ENCODE peak calls at places on chromosomes 4 and X, in four cellular contexts. O, U, L and F are unnamed samples.

GRCh38 chr4:163895369-163896005 is 401.0 kb downstream of the TMA16 start:
- DNase-seq in O (no peak), U (no peak), L (no peak), F (no peak)

GRCh38 chr4:173505924-173506779 is 23.9 kb downstream of the HAND2 start:
- DNase-seq in O (peak; percentile 61), U (no peak), L (peak; percentile 78), F (peak; percentile 17)

GRCh38 chr4:140071806-140072205 is 82.2 kb downstream of the MAML3 start:
- DNase-seq in O (no peak), U (no peak), L (no peak), F (no peak)

GRCh38 chrX:2391869-2392606 is 108.7 kb downstream of the DHRSX start:
- DNase-seq in O (peak; percentile 81), U (no peak), L (no peak), F (no peak)

GRCh38 chr4:174930895-174931294 is 12.7 kb downstream of the ADAM29 start:
- DNase-seq in O (no peak), U (no peak), L (no peak), F (no peak)

GRCh38 chrX:3567681-3568080 is 145.8 kb downstream of the PRKX start:
- DNase-seq in O (no peak), U (no peak), L (no peak), F (no peak)

GRCh38 chr4:155161357-155161756 is 47.1 kb upstream of the NPY2R start:
- DNase-seq in O (no peak), U (no peak), L (no peak), F (no peak)

GRCh38 chr4:101660607-101661006 is 129.9 kb upstream of the BANK1 start:
- DNase-seq in O (no peak), U (no peak), L (no peak), F (no peak)

GRCh38 chrX:11352296-11352741 is 59.1 kb downstream of the AMELX start:
- DNase-seq in O (no peak), U (no peak), L (no peak), F (peak; percentile 82)

GRCh38 chr4:88208146-88208545 is 49.7 kb upstream of the ABCG2 start:
- DNase-seq in O (no peak), U (no peak), L (no peak), F (no peak)

GRCh38 chr4:167775374-167775773 is 317.0 kb upstream of the ANXA10 start:
- DNase-seq in O (no peak), U (no peak), L (no peak), F (no peak)

GRCh38 chrX:24231169-24231568 is 81.6 kb downstream of the ZFX start:
- DNase-seq in O (peak; percentile 76), U (no peak), L (no peak), F (no peak)

GRCh38 chr4:110087116-110087708 is 111.2 kb downstream of the ELOVL6 start:
- DNase-seq in O (peak; percentile 11), U (no peak), L (no peak), F (peak; percentile 45)

GRCh38 chr4:26807330-26807729 is 53.3 kb upstream of the STIM2 start:
- DNase-seq in O (no peak), U (no peak), L (no peak), F (no peak)

GRCh38 chr4:47120783-47121182 is 89.4 kb downstream of the GABRB1 start:
- DNase-seq in O (no peak), U (no peak), L (no peak), F (no peak)

GRCh38 chrX:153668423-153669173 is 5.0 kb downstream of the PNCK start:
- DNase-seq in O (no peak), U (peak; percentile 61), L (no peak), F (no peak)

GRCh38 chr4:14111730-14112171 is 484.2 kb upstream of the BOD1L1 start:
- DNase-seq in O (no peak), U (no peak), L (no peak), F (peak; percentile 22)

GRCh38 chrX:154114652-154115051 is 17.1 kb upstream of the MECP2 start:
- DNase-seq in O (no peak), U (no peak), L (no peak), F (no peak)

GRCh38 chrX:68719181-68719903 is 71.9 kb downstream of the STARD8 start:
- DNase-seq in O (no peak), U (no peak), L (no peak), F (no peak)

GRCh38 chr4:134505511-134505910 is 303.9 kb upstream of the PABPC4L start:
- DNase-seq in O (no peak), U (no peak), L (no peak), F (no peak)

GRCh38 chr4:29326816-29327215 is 1393.4 kb upstream of the PCDH7 start:
- DNase-seq in O (no peak), U (no peak), L (no peak), F (no peak)

GRCh38 chr4:179989975-179990374 is 2253.2 kb upstream of the TENM3 start:
- DNase-seq in O (no peak), U (no peak), L (no peak), F (no peak)

GRCh38 chr4:122777846-122778501 is 45.5 kb downstream of the BBS12 start:
- DNase-seq in O (no peak), U (no peak), L (no peak), F (no peak)

GRCh38 chr4:118712872-118713271 is 27.7 kb downstream of the METTL14 start:
- DNase-seq in O (no peak), U (no peak), L (no peak), F (no peak)

GRCh38 chrX:105553118-105553517 is 269.2 kb upstream of the NRK start:
- DNase-seq in O (no peak), U (no peak), L (no peak), F (no peak)

GRCh38 chr4:53055274-53055673 is 193.2 kb downstream of the RASL11B start:
- DNase-seq in O (peak; percentile 7), U (no peak), L (no peak), F (no peak)

GRCh38 chr4:119656986-119657635 is 28.5 kb upstream of the PDE5A start:
- DNase-seq in O (peak; percentile 15), U (no peak), L (no peak), F (no peak)

GRCh38 chrX:123960956-123961267 is 594 bp upstream of the STAG2 start:
- DNase-seq in O (no peak), U (no peak), L (no peak), F (no peak)

GRCh38 chrX:38095971-38096529 is 89.7 kb downstream of the SYTL5 start:
- DNase-seq in O (no peak), U (no peak), L (no peak), F (no peak)

DNA sequence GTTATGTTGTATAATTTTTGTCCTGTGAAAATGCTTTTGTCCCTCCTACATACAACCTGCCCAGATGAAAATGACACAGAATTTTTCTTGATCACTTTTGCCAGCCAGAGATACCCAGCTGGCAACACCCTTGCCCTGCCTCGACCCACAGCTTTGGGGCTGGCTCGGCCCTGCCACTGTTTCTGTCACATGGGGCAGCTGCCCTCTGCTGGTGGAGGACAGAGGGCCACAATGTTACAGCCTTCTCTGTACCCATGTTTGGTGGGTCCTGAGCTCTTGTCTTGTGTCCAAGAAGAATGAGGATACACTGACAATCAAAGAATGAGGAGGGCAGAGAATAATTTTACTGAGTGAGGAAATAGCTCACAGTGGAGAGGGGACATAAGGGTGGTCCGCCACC is 31.1 kb downstream of the BMP15 start:
- DNase-seq in O (peak; percentile 5), U (no peak), L (peak; percentile 54), F (no peak)
- TF ChIP-seq CTCF in O (no peak), U (no peak), L (peak; percentile 18), F (peak; percentile 39)

DNA sequence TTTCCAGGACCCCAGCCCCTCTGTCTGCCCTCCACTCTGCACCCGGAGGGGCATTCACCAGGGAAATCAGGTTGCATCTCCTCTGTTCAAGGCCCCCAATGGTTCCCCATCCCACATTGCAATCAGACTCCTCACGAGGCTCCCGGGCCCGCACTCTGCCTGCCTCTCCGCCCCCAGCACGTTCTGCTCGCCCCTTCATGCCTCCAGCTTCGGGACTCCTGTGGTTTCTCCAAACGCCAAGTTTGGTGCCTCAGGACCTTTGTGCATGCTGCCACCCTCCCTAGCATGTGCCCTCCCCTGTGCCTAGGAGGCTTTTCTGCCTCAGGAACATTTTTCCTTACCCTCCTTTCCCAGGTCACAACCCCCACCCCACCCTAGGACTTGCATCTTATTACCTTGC is 183.6 kb upstream of the PSAPL1 start:
- DNase-seq in O (no peak), U (no peak), L (no peak), F (no peak)
- H3K4me3 ChIP-seq in O (no peak overlapping the region), U (no peak overlapping the region), L (no peak overlapping the region), F (no peak overlapping the region)

GRCh38 chrX:63128509-63128908 is 222.6 kb downstream of the SPIN4 start:
- DNase-seq in O (no peak), U (no peak), L (no peak), F (no peak)
- TF ChIP-seq CTCF in O (peak; percentile 9), U (no peak), L (peak; percentile 41), F (peak; percentile 44)

GRCh38 chrX:134512566-134512965 is 52.6 kb downstream of the HPRT1 start:
- DNase-seq in O (peak; percentile 43), U (no peak), L (no peak), F (no peak)
- H3K4me3 ChIP-seq in O (no peak overlapping the region), U (no peak overlapping the region), L (no peak overlapping the region), F (no peak overlapping the region)

GRCh38 chr4:94127707-94128328 is 79.8 kb upstream of the SMARCAD1 start:
- DNase-seq in O (peak; percentile 43), U (no peak), L (no peak), F (peak; percentile 35)
- TF ChIP-seq CTCF in O (peak; percentile 62), U (no peak), L (no peak), F (peak; percentile 58)

GRCh38 chr4:38694330-38694729 is 30.3 kb downstream of the KLF3 start:
- DNase-seq in O (no peak), U (no peak), L (no peak), F (no peak)
- H3K4me3 ChIP-seq in O (no peak overlapping the region), U (no peak overlapping the region), L (no peak overlapping the region), F (no peak overlapping the region)

DNA sequence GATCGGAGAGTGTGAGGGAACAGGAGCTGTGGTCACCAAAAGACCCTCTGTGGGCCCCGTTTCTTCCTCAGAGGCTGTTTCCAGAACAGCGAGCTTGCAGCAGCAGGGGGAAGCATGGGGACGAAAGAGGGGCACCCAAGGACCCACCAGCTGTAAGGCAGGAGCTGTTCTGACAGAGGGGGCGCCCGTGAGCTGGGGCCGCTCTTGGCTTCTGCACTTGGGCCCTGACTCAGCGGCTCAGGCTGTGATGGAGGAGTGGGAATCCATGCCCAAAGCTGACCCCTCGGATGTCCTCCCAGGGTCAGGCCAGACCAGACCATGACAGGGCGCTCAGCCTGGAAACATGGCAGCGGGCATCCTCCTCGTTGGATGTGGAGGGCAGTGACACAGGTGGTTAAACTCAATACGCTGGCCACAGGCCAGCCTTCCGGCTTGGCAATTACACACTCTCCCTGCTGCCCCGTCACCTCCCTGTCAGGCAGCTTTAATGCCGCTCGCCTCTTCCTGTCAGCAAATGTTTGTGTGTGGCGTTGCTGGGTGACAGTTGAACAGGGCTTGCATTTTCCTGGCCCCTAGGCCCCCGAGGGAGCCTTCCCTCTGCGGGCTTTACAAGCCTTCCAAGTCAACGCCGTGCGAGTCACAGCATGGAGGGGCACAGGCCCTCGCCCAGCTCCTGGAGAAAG is 620.2 kb downstream of the BCOR start:
- DNase-seq in O (peak; percentile 62), U (no peak), L (no peak), F (no peak)
- TF ChIP-seq CTCF in O (peak; percentile 33), U (no peak), L (no peak), F (no peak)

GRCh38 chr4:79653871-79654270 is 245.8 kb upstream of the GK2 start:
- DNase-seq in O (no peak), U (no peak), L (no peak), F (no peak)
- H3K4me3 ChIP-seq in O (no peak overlapping the region), U (no peak overlapping the region), L (no peak overlapping the region), F (no peak overlapping the region)